ENCODE peak calls at places on chromosomes 7 and 10, in seven cellular contexts. U is osteocyte, S is NCI-H510A treated with DMSO at 0.1 percent for 48 hours, P is GM06990, V is activated T-cell treated with anti-CD3 and anti-CD28 coated beads for 48 hours, I is Peyer's patch, K is glutamatergic neuron. N is an unnamed sample.

GRCh38 chr7:134514663-134515062 is 12.7 kb upstream of the AKR1B10 start:
- DNase-seq in U (no peak), S (peak), P (no peak), V (no peak), I (no peak), K (no peak), N (peak)

GRCh38 chr7:66629222-66629658 is 559 bp downstream of the KCTD7 start:
- DNase-seq in U (no peak), S (no peak), P (no peak), V (no peak), I (no peak), K (peak), N (no peak)

GRCh38 chr10:54130394-54130793 is 670.6 kb downstream of the PCDH15 start:
- DNase-seq in U (no peak), S (no peak), P (no peak), V (no peak), I (no peak), K (no peak), N (no peak)

GRCh38 chr7:32059289-32060045 is 10.7 kb downstream of the PDE1C start:
- DNase-seq in U (no peak), S (no peak), P (no peak), V (no peak), I (no peak), K (peak), N (no peak)

GRCh38 chr10:130511801-130512200 is 375.6 kb downstream of the GLRX3 start:
- DNase-seq in U (no peak), S (no peak), P (no peak), V (no peak), I (no peak), K (no peak), N (no peak)

GRCh38 chr10:69570050-69570816 is 3.0 kb downstream of the NEUROG3 start:
- DNase-seq in U (no peak), S (no peak), P (no peak), V (no peak), I (no peak), K (no peak), N (no peak)

GRCh38 chr7:80018941-80019808 is 115.5 kb upstream of the GNAI1 start:
- DNase-seq in U (no peak), S (peak), P (no peak), V (peak), I (peak), K (peak), N (no peak)

GRCh38 chr7:98539865-98540264 is 77.2 kb upstream of the NPTX2 start:
- DNase-seq in U (no peak), S (no peak), P (no peak), V (no peak), I (no peak), K (no peak), N (no peak)

GRCh38 chr7:135801045-135801693 is 52.6 kb upstream of the FAM180A start:
- DNase-seq in U (no peak), S (peak), P (peak), V (no peak), I (no peak), K (no peak), N (peak)